ENCODE peak calls at places on chromosomes 1 and 21, in four cellular contexts. H is kidney, U is adrenal gland, A is dorsolateral prefrontal cortex. J is an unnamed sample.

GRCh38 chr1:5620997-5621396 is 371.2 kb downstream of the NPHP4 start:
- DNase-seq in A (no peak), H (no peak), U (no peak), J (no peak)

GRCh38 chr1:213127074-213127473 is 76.0 kb downstream of the RPS6KC1 start:
- DNase-seq in A (no peak), H (no peak), U (no peak), J (no peak)

GRCh38 chr1:118627435-118627834 is 360.7 kb downstream of the TBX15 start:
- DNase-seq in U (no peak), A (no peak), H (no peak), J (no peak)

GRCh38 chr1:204438628-204439027 is 27.0 kb upstream of the PPP1R15B start:
- DNase-seq in H (no peak), A (no peak), U (no peak), J (no peak)

GRCh38 chr1:115408489-115409002 is 70.5 kb upstream of the NGF start:
- DNase-seq in A (no peak), H (no peak), U (no peak), J (no peak)

GRCh38 chr1:160630523-160631087 is 16.2 kb downstream of the SLAMF1 start:
- DNase-seq in H (no peak), A (no peak), U (no peak), J (no peak)

GRCh38 chr1:201009967-201010645 is 13.4 kb downstream of the KIF21B start:
- DNase-seq in H (peak), A (no peak), U (no peak), J (no peak)

GRCh38 chr1:43979528-43980254 is 681 bp downstream of the B4GALT2 start:
- DNase-seq in A (no peak), U (peak), H (no peak), J (peak)

GRCh38 chr1:44947774-44948311 is 38.6 kb downstream of the EIF2B3 start:
- DNase-seq in U (no peak), A (no peak), H (no peak), J (no peak)

GRCh38 chr1:223456747-223457146 is 63.5 kb downstream of the CCDC185 start:
- DNase-seq in A (no peak), U (no peak), H (no peak), J (no peak)

GRCh38 chr1:5338466-5338865 is 653.8 kb downstream of the NPHP4 start:
- DNase-seq in H (no peak), A (no peak), U (no peak), J (no peak)

GRCh38 chr21:39373634-39374033 is 24.7 kb upstream of the HMGN1 start:
- DNase-seq in A (no peak), U (no peak), H (no peak), J (no peak)
- TF ChIP-seq CTCF in A (no peak), U (peak), H (peak), J (peak)

DNA sequence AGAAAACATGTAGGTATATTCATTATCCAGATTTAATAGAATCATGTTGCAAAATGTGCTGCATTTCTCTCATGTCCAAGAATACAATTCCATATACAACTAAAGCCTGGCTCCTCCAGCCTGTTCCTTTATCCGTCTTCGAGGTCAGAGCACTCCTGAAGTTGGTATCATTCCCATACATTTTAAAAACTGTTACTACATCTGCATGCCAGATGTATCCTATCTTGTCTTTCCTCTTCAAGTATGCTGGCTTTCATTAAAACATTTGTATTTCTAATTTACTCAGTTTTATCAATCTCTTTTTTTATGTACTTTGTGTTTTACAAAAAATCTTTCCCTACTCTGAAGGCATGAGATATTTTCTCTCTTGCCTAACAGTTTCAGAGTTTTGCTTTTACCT is 536.6 kb upstream of the USP24 start:
- DNase-seq in H (no peak), U (no peak), A (no peak), J (no peak)
- TF ChIP-seq CTCF in H (no peak), U (no peak), A (no peak), J (no peak)

GRCh38 chr1:24960071-24960801 is 30.2 kb upstream of the RUNX3 start:
- DNase-seq in U (no peak), H (peak), A (no peak), J (no peak)
- TF ChIP-seq CTCF in U (no peak), H (no peak), A (no peak), J (no peak)

GRCh38 chr1:229028987-229029550 is 241.8 kb upstream of the RAB4A start:
- DNase-seq in H (no peak), A (no peak), U (no peak), J (no peak)
- TF ChIP-seq CTCF in H (no peak), A (no peak), U (no peak), J (peak)

GRCh38 chr1:71357708-71358107 is 276.9 kb upstream of the ZRANB2 start:
- DNase-seq in A (no peak), U (no peak), H (no peak), J (no peak)
- TF ChIP-seq CTCF in A (no peak), U (no peak), H (no peak), J (no peak)

DNA sequence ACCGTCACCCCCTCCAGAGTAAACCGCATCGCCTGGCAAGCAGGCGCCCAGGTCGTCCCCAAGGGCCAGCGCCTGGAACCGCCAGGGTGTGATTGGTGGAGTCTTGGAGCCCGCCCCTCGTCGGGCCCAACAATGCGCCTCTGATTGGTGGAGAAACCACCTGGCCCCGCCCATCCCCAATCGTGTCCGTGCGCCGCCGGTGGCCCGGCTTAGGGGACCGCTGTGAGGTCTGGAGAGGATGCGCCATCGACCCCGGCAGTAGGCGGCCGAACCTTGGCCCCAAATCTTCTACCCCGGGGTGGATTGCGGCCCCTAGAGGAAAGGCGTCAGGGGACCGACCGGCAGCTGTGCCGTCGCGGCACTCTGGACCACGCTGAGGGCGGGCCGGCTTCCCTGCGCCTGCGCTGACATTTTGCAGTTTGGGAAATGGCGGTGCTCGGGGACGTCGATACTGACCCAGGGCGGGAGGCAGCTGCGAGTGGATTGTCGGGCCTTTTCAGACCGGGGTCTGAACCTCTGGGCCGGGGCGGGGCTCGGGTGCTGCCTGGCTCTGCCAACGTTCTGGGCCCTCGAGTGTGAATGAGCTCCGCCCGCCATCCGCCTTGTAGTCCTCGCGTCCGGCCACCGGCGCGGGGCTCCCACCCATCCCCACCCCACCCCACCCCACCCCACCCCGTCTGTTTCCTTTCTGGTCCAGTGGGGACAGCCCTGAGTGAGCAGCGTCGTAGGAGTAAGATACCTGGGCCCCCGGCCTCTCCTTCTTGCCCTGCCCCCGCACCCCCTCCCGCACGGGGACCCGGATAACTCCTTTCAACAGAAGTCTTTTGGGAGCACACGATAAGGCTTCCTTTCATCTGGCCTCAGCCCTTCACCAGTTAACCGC is 34.2 kb downstream of the SLC2A1 start:
- DNase-seq in U (peak), H (peak), A (peak), J (peak)
- TF ChIP-seq CTCF in U (no peak), H (no peak), A (peak), J (no peak)